ENCODE peak calls at places on chromosomes 12 and 14, in seven cellular contexts. B, U, H, D, V, O and S are unnamed samples.
A peak's percentile ranks its signal among the peaks of the same experiment; 100 is the strongest.

GRCh38 chr14:68458840-68459469 is 333.9 kb downstream of the ZFP36L1 start:
- DNase-seq in B (peak; percentile 64), U (no peak), H (no peak), D (peak; percentile 49), V (peak; percentile 58), O (peak; percentile 61), S (peak; percentile 76)

GRCh38 chr14:100905166-100905565 is 1.6 kb upstream of the RTL1 start:
- DNase-seq in B (no peak), U (no peak), H (no peak), D (no peak), V (no peak), O (no peak), S (no peak)

GRCh38 chr12:62625238-62625637 is 158.6 kb downstream of the MON2 start:
- DNase-seq in B (no peak), U (no peak), H (no peak), D (no peak), V (peak; percentile 34), O (no peak), S (no peak)

GRCh38 chr14:59438148-59438766 is 26.9 kb downstream of the GPR135 start:
- DNase-seq in B (no peak), U (no peak), H (no peak), D (no peak), V (no peak), O (no peak), S (no peak)

GRCh38 chr14:100375963-100376735 is 53.0 kb downstream of the SLC25A47 start:
- DNase-seq in B (peak; percentile 92), U (peak; percentile 97), H (peak; percentile 83), D (peak; percentile 95), V (peak; percentile 97), O (peak; percentile 91), S (peak; percentile 95)

GRCh38 chr12:53754633-53755261 is 3.0 kb upstream of the CISTR start:
- DNase-seq in B (no peak), U (no peak), H (no peak), D (no peak), V (no peak), O (no peak), S (peak; percentile 67)

GRCh38 chr12:47901285-47902093 is 3.3 kb downstream of the VDR start:
- DNase-seq in B (no peak), U (no peak), H (no peak), D (peak; percentile 41), V (no peak), O (no peak), S (no peak)

GRCh38 chr12:66139328-66139727 is 8.8 kb upstream of the LLPH start:
- DNase-seq in B (no peak), U (no peak), H (no peak), D (no peak), V (no peak), O (no peak), S (no peak)

GRCh38 chr12:8038659-8039114 is 6.2 kb downstream of the FOXJ2 start:
- DNase-seq in B (peak; percentile 72), U (peak; percentile 62), H (no peak), D (peak; percentile 40), V (peak; percentile 78), O (peak; percentile 71), S (no peak)

GRCh38 chr14:95482967-95483842 is 33.2 kb downstream of the SYNE3 start:
- DNase-seq in B (peak; percentile 80), U (peak; percentile 78), H (peak; percentile 46), D (peak; percentile 71), V (peak; percentile 79), O (no peak), S (peak; percentile 83)

GRCh38 chr14:74552623-74553022 is 59.1 kb downstream of the ISCA2 start:
- DNase-seq in B (peak; percentile 63), U (no peak), H (no peak), D (peak; percentile 44), V (peak; percentile 88), O (no peak), S (peak; percentile 58)

GRCh38 chr14:74109369-74109768 is 24.6 kb downstream of the LIN52 start:
- DNase-seq in B (no peak), U (no peak), H (no peak), D (no peak), V (no peak), O (no peak), S (no peak)

GRCh38 chr12:42539696-42540095 is 49.9 kb downstream of the PRICKLE1 start:
- DNase-seq in B (no peak), U (no peak), H (no peak), D (no peak), V (no peak), O (no peak), S (no peak)

GRCh38 chr12:101414533-101415119 is 7.1 kb upstream of the ARL1 start:
- DNase-seq in B (no peak), U (no peak), H (peak; percentile 73), D (peak; percentile 19), V (no peak), O (no peak), S (no peak)

GRCh38 chr12:115661103-115661502 is 616.4 kb downstream of the MED13L start:
- DNase-seq in B (no peak), U (no peak), H (no peak), D (no peak), V (no peak), O (no peak), S (peak; percentile 16)

GRCh38 chr12:103012884-103013283 is 55.4 kb downstream of the ASCL1 start:
- DNase-seq in B (no peak), U (no peak), H (no peak), D (no peak), V (no peak), O (no peak), S (no peak)

GRCh38 chr14:102668291-102668873 is 75.9 kb downstream of the RCOR1 start:
- DNase-seq in B (no peak), U (no peak), H (no peak), D (no peak), V (no peak), O (no peak), S (no peak)

GRCh38 chr12:1670244-1670814 is 20.5 kb upstream of the ADIPOR2 start:
- DNase-seq in B (no peak), U (peak; percentile 88), H (no peak), D (peak; percentile 83), V (no peak), O (no peak), S (no peak)

GRCh38 chr14:81264011-81264410 is 43.3 kb upstream of the GTF2A1 start:
- DNase-seq in B (no peak), U (no peak), H (no peak), D (no peak), V (no peak), O (no peak), S (no peak)

GRCh38 chr14:81313200-81313599 is 86.9 kb downstream of the STON2 start:
- DNase-seq in B (no peak), U (no peak), H (no peak), D (no peak), V (no peak), O (no peak), S (no peak)

GRCh38 chr14:61033851-61034250 is 52.8 kb downstream of the SLC38A6 start:
- DNase-seq in B (no peak), U (no peak), H (no peak), D (no peak), V (no peak), O (no peak), S (no peak)

GRCh38 chr12:101772019-101772774 is 32.9 kb upstream of the SYCP3 start:
- DNase-seq in B (no peak), U (no peak), H (no peak), D (no peak), V (no peak), O (no peak), S (no peak)

GRCh38 chr14:88986146-88986841 is 161.8 kb downstream of the TTC8 start:
- DNase-seq in B (no peak), U (no peak), H (peak; percentile 31), D (no peak), V (peak; percentile 33), O (no peak), S (no peak)

GRCh38 chr12:89390802-89391673 is 38.7 kb upstream of the DUSP6 start:
- DNase-seq in B (no peak), U (no peak), H (no peak), D (peak; percentile 24), V (no peak), O (no peak), S (no peak)

GRCh38 chr12:91189526-91189925 is 6.9 kb upstream of the DCN start:
- DNase-seq in B (no peak), U (no peak), H (no peak), D (no peak), V (no peak), O (no peak), S (no peak)

GRCh38 chr12:121464331-121464730 is 64.4 kb downstream of the RNF34 start:
- DNase-seq in B (no peak), U (no peak), H (no peak), D (no peak), V (no peak), O (no peak), S (no peak)

GRCh38 chr12:110689002-110689600 is at the start of gene HVCN1:
- DNase-seq in B (peak; percentile 34), U (peak; percentile 68), H (no peak), D (peak; percentile 60), V (peak; percentile 77), O (no peak), S (peak; percentile 64)

GRCh38 chr14:24241829-24242443 is 487 bp downstream of the TINF2 start:
- DNase-seq in B (no peak), U (peak; percentile 97), H (peak; percentile 86), D (peak; percentile 95), V (peak; percentile 95), O (peak; percentile 91), S (peak; percentile 92)
- TF ChIP-seq POLR2A in B (no peak), U (no peak), H (no peak), D (no peak), V (no peak), O (no peak), S (no peak)

GRCh38 chr12:26715232-26715631 is 117.8 kb downstream of the ITPR2 start:
- DNase-seq in B (no peak), U (no peak), H (no peak), D (no peak), V (no peak), O (no peak), S (no peak)
- H3K4me1 ChIP-seq in B (no peaks in the 10 kb centered on the region), U (no peaks in the 10 kb centered on the region), H (no peaks in the 10 kb centered on the region), D (no peaks in the 10 kb centered on the region), V (peaks cover 4% of the 10 kb centered on the region), O (no peaks in the 10 kb centered on the region), S (no peaks in the 10 kb centered on the region)

DNA sequence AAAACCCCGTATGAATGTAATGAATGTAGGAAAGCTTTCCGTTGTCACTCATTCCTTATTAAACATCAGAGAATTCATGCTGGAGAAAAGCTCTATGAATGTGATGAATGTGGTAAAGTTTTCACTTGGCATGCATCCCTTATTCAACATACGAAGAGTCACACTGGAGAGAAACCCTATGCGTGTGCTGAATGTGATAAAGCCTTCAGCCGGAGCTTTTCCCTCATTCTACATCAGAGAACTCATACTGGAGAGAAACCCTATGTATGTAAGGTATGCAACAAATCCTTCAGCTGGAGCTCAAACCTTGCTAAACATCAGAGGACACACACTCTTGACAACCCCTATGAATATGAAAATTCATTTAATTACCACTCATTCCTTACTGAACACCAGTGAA is 23.8 kb downstream of the ZNF891 start:
- DNase-seq in B (no peak), U (no peak), H (no peak), D (no peak), V (no peak), O (no peak), S (no peak)
- H3K9me3 ChIP-seq in B (peaks cover 62% of the 10 kb centered on the region), U (peaks cover 100% of the 10 kb centered on the region), H (peaks cover 34% of the 10 kb centered on the region), D (peaks cover 100% of the 10 kb centered on the region), V (peaks cover 100% of the 10 kb centered on the region), O (peaks cover 98% of the 10 kb centered on the region), S (no peaks in the 10 kb centered on the region)

DNA sequence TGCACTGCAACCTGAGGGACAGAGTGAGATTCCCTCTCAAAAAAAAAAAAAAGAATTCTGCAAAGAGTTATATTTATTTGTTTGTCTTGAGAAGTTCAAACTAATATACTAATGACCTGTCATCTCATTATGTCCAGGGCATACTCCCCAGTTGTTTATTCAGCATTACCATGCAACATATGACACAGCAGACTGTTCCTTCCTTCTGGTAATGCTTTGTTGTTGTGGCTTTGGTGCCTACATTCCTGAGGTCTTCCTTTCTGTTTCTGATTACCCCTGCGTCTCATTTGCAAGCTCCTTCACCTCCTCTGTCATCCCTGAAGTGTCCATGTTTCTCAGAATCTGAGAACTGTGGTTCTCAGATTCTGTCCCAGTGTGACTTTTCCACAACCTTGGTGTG is 55.3 kb downstream of the DERA start:
- DNase-seq in B (no peak), U (no peak), H (no peak), D (no peak), V (no peak), O (no peak), S (no peak)
- TF ChIP-seq POLR2A in B (no peak), U (no peak), H (no peak), D (no peak), V (no peak), O (no peak), S (no peak)